ENCODE peak calls at places on chromosomes 13 and 19, in six cellular contexts. S is fibroblast of villous mesenchyme, E is HFF-Myc, J is thyroid gland, O is Peyer's patch, X is AG10803. G is an unnamed sample.
A peak's percentile ranks its signal among the peaks of the same experiment; 100 is the strongest.

GRCh38 chr13:33057019-33057785 is 41.0 kb downstream of the KL start:
- DNase-seq in S (peak; percentile 28), E (no peak), J (no peak), O (no peak), X (peak; percentile 15), G (no peak)

GRCh38 chr19:38744298-38744681 is at the start of gene CAPN12:
- DNase-seq in S (no peak), E (no peak), J (no peak), O (no peak), X (no peak), G (no peak)

GRCh38 chr19:13150919-13151604 is 851 bp downstream of the IER2 start:
- DNase-seq in S (no peak), E (no peak), J (peak; percentile 19), O (peak; percentile 62), X (no peak), G (no peak)

GRCh38 chr19:51751655-51752054 is at the start of gene FPR1:
- DNase-seq in S (peak; percentile 52), E (no peak), J (no peak), O (no peak), X (peak; percentile 65), G (no peak)

GRCh38 chr19:7618366-7618765 is 11.0 kb downstream of the XAB2 start:
- DNase-seq in S (no peak), E (no peak), J (peak; percentile 90), O (no peak), X (no peak), G (no peak)

GRCh38 chr19:21463449-21464105 is 41.8 kb upstream of the ZNF429 start:
- DNase-seq in S (no peak), E (no peak), J (peak; percentile 73), O (no peak), X (no peak), G (no peak)

GRCh38 chr19:40445945-40446784 is 2.0 kb upstream of the SERTAD3 start:
- DNase-seq in S (peak; percentile 14), E (no peak), J (peak; percentile 65), O (no peak), X (peak; percentile 23), G (no peak)

GRCh38 chr13:61029064-61029463 is 386.6 kb downstream of the PCDH20 start:
- DNase-seq in S (no peak), E (no peak), J (no peak), O (no peak), X (no peak), G (no peak)

GRCh38 chr19:42285546-42285945 is 16.4 kb upstream of the PRR19 start:
- DNase-seq in S (no peak), E (no peak), J (no peak), O (no peak), X (no peak), G (no peak)

GRCh38 chr19:42420055-42420544 is 7.1 kb downstream of the LIPE start:
- DNase-seq in S (peak; percentile 44), E (no peak), J (no peak), O (peak; percentile 77), X (peak; percentile 40), G (no peak)

GRCh38 chr13:94433055-94433947 is 46.2 kb downstream of the DCT start:
- DNase-seq in S (peak; percentile 12), E (no peak), J (no peak), O (no peak), X (no peak), G (no peak)

GRCh38 chr19:55552620-55553019 is 7.3 kb upstream of the SBK3 start:
- DNase-seq in S (peak; percentile 83), E (no peak), J (peak; percentile 83), O (no peak), X (peak; percentile 94), G (peak; percentile 82)

GRCh38 chr13:28637714-28638355 is 21.1 kb upstream of the POMP start:
- DNase-seq in S (peak; percentile 52), E (no peak), J (no peak), O (no peak), X (no peak), G (no peak)

GRCh38 chr13:59461411-59461810 is 702.3 kb downstream of the DIAPH3 start:
- DNase-seq in S (no peak), E (no peak), J (no peak), O (no peak), X (no peak), G (no peak)

GRCh38 chr19:18173054-18173571 is 500 bp upstream of the IFI30 start:
- DNase-seq in S (no peak), E (no peak), J (no peak), O (no peak), X (no peak), G (no peak)

GRCh38 chr13:42420304-42420703 is 148.4 kb downstream of the AKAP11 start:
- DNase-seq in S (no peak), E (no peak), J (no peak), O (no peak), X (no peak), G (no peak)

GRCh38 chr19:3117746-3118145 is 18.1 kb upstream of the GNA15 start:
- DNase-seq in S (no peak), E (no peak), J (no peak), O (no peak), X (no peak), G (no peak)

GRCh38 chr19:39363909-39364457 is 21.8 kb downstream of the SAMD4B start:
- DNase-seq in S (peak; percentile 60), E (no peak), J (peak; percentile 50), O (no peak), X (peak; percentile 75), G (no peak)

GRCh38 chr13:68995972-68996670 is 1111.5 kb upstream of the ATXN8OS start:
- DNase-seq in S (no peak), E (no peak), J (no peak), O (no peak), X (no peak), G (no peak)

GRCh38 chr13:65330691-65331090 is 1899.4 kb downstream of the PCDH9 start:
- DNase-seq in S (no peak), E (no peak), J (no peak), O (no peak), X (no peak), G (no peak)

GRCh38 chr19:46404884-46405658 is 8.3 kb downstream of the CCDC8 start:
- DNase-seq in S (no peak), E (no peak), J (no peak), O (no peak), X (no peak), G (no peak)

GRCh38 chr19:47726467-47726866 is 13.2 kb downstream of the EHD2 start:
- DNase-seq in S (peak; percentile 90), E (no peak), J (no peak), O (no peak), X (peak; percentile 86), G (no peak)

GRCh38 chr13:99426426-99426825 is 74.8 kb upstream of the TM9SF2 start:
- DNase-seq in S (no peak), E (no peak), J (no peak), O (no peak), X (no peak), G (no peak)

GRCh38 chr19:38433268-38433733 is at the start of gene RYR1:
- DNase-seq in S (peak; percentile 11), E (no peak), J (peak; percentile 15), O (no peak), X (no peak), G (no peak)

GRCh38 chr19:1154731-1155351 is 19.2 kb downstream of the SBNO2 start:
- DNase-seq in S (peak; percentile 97), E (no peak), J (peak; percentile 88), O (peak; percentile 84), X (peak; percentile 92), G (peak; percentile 28)

GRCh38 chr13:45441633-45442032 is 23.1 kb upstream of the COG3 start:
- DNase-seq in S (peak; percentile 20), E (no peak), J (no peak), O (no peak), X (peak; percentile 33), G (no peak)

GRCh38 chr19:17515408-17516149 is 4.1 kb downstream of the PGLS start:
- DNase-seq in S (no peak), E (no peak), J (no peak), O (no peak), X (no peak), G (no peak)

GRCh38 chr13:39353988-39354387 is 249.0 kb downstream of the LHFPL6 start:
- DNase-seq in S (peak; percentile 2), E (no peak), J (no peak), O (no peak), X (peak; percentile 79), G (peak; percentile 27)

GRCh38 chr13:99075268-99076191 is 97.7 kb upstream of the DOCK9 start:
- DNase-seq in S (no peak), E (no peak), J (no peak), O (no peak), X (no peak), G (no peak)

GRCh38 chr13:106118996-106119395 is 416.5 kb downstream of the EFNB2 start:
- DNase-seq in S (peak; percentile 64), E (no peak), J (no peak), O (no peak), X (no peak), G (no peak)
- H3K4me3 ChIP-seq in S (no peak overlapping the region), E (no peak overlapping the region), J (no peak overlapping the region), O (no peak overlapping the region), X (no peak overlapping the region), G (no peak overlapping the region)

DNA sequence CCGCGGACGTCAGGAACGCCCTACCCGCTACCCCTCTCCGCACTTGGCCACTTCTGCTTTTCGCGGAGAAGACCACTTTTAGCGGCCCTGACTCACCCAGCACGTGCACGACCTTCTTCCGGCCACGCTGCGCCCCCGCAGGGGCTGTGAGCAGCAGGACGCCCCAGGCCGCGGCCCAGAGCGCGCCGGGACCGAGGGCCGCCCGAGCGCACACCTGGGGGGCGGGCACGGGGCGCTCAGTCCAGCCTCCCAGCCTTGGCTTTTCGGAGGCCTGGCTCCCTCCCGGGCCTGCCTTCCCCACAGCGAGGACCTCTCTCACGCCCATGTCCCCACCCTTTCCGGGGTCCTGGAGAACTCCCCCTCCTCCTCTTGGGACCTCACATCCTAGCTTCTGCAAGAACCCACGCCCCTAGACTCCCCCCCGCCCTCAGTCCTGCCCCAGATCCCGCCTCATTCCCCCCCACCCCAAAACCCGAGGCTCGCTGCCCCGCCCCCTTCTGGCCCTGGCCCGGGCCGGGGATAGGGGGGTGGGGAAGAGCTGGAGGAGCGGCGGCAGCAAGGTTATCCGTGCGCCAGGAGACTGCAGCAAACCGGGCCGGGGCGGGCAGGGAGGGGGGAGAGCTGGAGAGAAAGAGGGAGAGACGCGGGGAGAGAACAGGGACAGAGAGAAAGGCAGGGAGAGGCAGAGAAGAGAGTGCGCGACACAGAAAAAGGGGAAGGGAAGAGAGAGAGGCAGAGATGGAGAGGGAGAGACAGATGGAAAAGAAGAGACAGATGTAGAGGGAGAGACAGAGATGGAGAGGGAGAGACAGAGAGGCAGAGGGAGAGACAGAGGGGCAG is 11.5 kb downstream of the TM6SF2 start:
- DNase-seq in S (no peak), E (no peak), J (no peak), O (no peak), X (no peak), G (no peak)
- H3K4me3 ChIP-seq in S (no peak overlapping the region), E (peak overlapping the region; percentile 9), J (no peak overlapping the region), O (no peak overlapping the region), X (no peak overlapping the region), G (peak overlapping the region; percentile 10)

GRCh38 chr13:24744247-24744646 is 19.7 kb upstream of the RNF17 start:
- DNase-seq in S (no peak), E (no peak), J (no peak), O (no peak), X (no peak), G (no peak)
- H3K4me3 ChIP-seq in S (no peak overlapping the region), E (no peak overlapping the region), J (no peak overlapping the region), O (no peak overlapping the region), X (no peak overlapping the region), G (no peak overlapping the region)

GRCh38 chr13:27117947-27118346 is 53.7 kb downstream of the USP12 start:
- DNase-seq in S (no peak), E (no peak), J (no peak), O (no peak), X (no peak), G (no peak)
- H3K4me3 ChIP-seq in S (no peak overlapping the region), E (no peak overlapping the region), J (no peak overlapping the region), O (no peak overlapping the region), X (no peak overlapping the region), G (no peak overlapping the region)

GRCh38 chr13:67147257-67148218 is 82.6 kb downstream of the PCDH9 start:
- DNase-seq in S (peak; percentile 20), E (peak; percentile 20), J (no peak), O (no peak), X (peak; percentile 58), G (peak; percentile 66)
- H3K4me3 ChIP-seq in S (no peak overlapping the region), E (no peak overlapping the region), J (no peak overlapping the region), O (no peak overlapping the region), X (no peak overlapping the region), G (no peak overlapping the region)

G was measured in astrocyte of the cerebellum.